ENCODE peak calls at places on chromosomes 1 and 21, in eight cellular contexts. V is tibial nerve, B is cardiac fibroblast, G is stomach, X is heart left ventricle, S is mucosa of descending colon, P is left ventricle myocardium inferior, A is psoas muscle. F is an unnamed sample.

GRCh38 chr1:4180066-4180735 is 280.1 kb upstream of the C1orf174 start:
- DNase-seq in V (no peak), B (no peak), G (no peak), X (no peak), S (no peak), P (no peak), A (no peak), F (no peak)

GRCh38 chr1:109931189-109931672 is 20.6 kb downstream of the CSF1 start:
- DNase-seq in V (peak), B (peak), G (peak), X (peak), S (peak), P (peak), A (peak), F (peak)

GRCh38 chr1:173744651-173745050 is 29.9 kb downstream of the KLHL20 start:
- DNase-seq in V (no peak), B (no peak), G (no peak), X (no peak), S (no peak), P (no peak), A (no peak), F (no peak)

GRCh38 chr21:24939288-24939687 is 668.0 kb downstream of the MRPL39 start:
- DNase-seq in V (no peak), B (no peak), G (peak), X (no peak), S (peak), P (no peak), A (no peak), F (no peak)

GRCh38 chr1:210692796-210693195 is 364.1 kb downstream of the HHAT start:
- DNase-seq in V (no peak), B (no peak), G (no peak), X (no peak), S (no peak), P (no peak), A (no peak), F (no peak)

GRCh38 chr1:42456010-42456753 is at the start of the genes PPCS and ZMYND12:
- DNase-seq in V (peak), B (peak), G (peak), X (peak), S (peak), P (peak), A (peak), F (peak)

GRCh38 chr1:41245659-41246058 is 3.6 kb upstream of the SCMH1 start:
- DNase-seq in V (no peak), B (no peak), G (no peak), X (no peak), S (no peak), P (no peak), A (no peak), F (peak)

GRCh38 chr1:50978144-50978851 is 8.3 kb downstream of the CDKN2C start:
- DNase-seq in V (no peak), B (peak), G (peak), X (peak), S (peak), P (peak), A (peak), F (peak)

GRCh38 chr1:26281971-26282693 is 2.2 kb downstream of the SH3BGRL3 start:
- DNase-seq in V (no peak), B (no peak), G (no peak), X (peak), S (no peak), P (peak), A (peak), F (peak)

GRCh38 chr21:16388911-16389515 is 659.2 kb downstream of the USP25 start:
- DNase-seq in V (no peak), B (no peak), G (no peak), X (no peak), S (no peak), P (no peak), A (no peak), F (no peak)

GRCh38 chr1:48245106-48245505 is 22.6 kb downstream of the SLC5A9 start:
- DNase-seq in V (no peak), B (no peak), G (no peak), X (no peak), S (no peak), P (no peak), A (no peak), F (no peak)
- H3K4me3 ChIP-seq in V (no peak), B (no peak), G (no peak), X (no peak), S (no peak), P (no peak), A (no peak), F (no peak)

DNA sequence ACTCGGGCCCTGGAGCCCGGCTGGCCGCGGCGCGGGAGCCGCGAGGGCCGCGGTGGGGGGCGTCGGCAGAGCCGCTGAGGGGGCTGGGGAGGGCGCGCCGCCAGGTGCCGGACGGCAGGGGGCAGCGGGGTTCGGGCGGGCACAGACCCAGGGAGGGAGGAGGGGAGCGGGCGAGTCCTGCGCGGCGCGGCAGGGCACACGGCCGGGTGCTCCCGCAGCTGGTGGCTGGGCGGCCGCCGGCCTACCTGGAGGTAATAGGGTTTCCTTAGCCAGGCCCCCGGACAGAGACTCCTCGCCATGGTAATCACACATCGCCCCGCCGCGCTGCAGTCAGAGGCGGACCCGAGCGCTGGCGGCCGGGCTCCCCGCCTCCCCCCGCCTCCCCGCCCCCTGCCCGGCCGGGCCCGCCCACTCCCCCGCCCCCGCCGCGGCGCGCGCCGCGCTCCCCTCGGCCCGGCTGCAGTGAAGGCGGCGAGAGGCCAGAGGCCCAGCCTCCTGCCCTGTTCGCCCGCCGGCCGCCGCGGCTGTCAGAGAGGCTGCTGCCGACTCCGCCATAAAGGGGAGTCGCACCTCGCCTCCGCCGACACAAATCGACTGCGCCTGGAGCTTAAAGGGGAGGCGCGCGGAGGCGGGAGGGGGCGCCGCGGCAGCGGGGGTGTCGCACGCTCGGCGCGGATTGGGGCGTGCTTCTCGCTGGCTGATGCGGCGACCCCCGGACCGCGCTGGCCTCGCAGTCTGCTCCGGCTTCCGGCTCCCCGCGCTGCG is at the start of gene DIPK1A:
- DNase-seq in V (peak), B (peak), G (peak), X (peak), S (peak), P (peak), A (peak), F (peak)
- TF ChIP-seq CTCF in V (peak), B (no peak), G (peak), X (peak), S (no peak), P (peak), A (peak), F (no peak)

DNA sequence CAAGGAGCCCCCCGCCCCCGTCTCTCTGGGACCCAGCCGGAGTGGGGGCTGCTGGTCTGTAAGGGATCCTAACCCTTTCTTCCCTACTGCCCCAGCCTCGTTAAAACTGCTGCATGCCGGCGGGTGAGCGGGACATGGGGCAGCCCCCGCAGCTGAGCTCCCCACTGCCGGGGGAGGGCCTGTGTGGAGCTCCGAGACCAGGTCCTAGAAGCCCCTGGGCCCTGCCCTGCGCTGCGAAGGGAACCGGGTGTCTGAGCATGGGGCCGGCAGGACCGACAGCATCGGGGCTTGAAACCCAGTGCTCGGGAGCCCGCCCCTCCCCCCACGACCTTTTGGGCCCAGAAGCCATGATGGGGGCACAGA is 9.2 kb upstream of the COL6A1 start:
- DNase-seq in V (no peak), B (peak), G (no peak), X (peak), S (no peak), P (peak), A (peak), F (no peak)
- H3K4me3 ChIP-seq in V (peak), B (no peak), G (peak), X (peak), S (no peak), P (peak), A (peak), F (peak)

GRCh38 chr21:43836616-43837015 is 28.4 kb upstream of the AGPAT3 start:
- DNase-seq in V (no peak), B (no peak), G (no peak), X (no peak), S (no peak), P (no peak), A (no peak), F (no peak)
- TF ChIP-seq CTCF in V (no peak), B (no peak), G (no peak), X (no peak), S (no peak), P (no peak), A (no peak), F (no peak)

GRCh38 chr1:215083408-215083961 is 948 bp downstream of the KCNK2 start:
- DNase-seq in V (peak), B (peak), G (no peak), X (no peak), S (no peak), P (no peak), A (peak), F (peak)
- H3K4me3 ChIP-seq in V (peak), B (peak), G (peak), X (peak), S (no peak), P (peak), A (peak), F (peak)

GRCh38 chr1:8989821-8990220 is 36.4 kb downstream of the SLC2A7 start:
- DNase-seq in V (no peak), B (peak), G (no peak), X (no peak), S (no peak), P (no peak), A (no peak), F (peak)

GRCh38 chr1:8989061-8989460 is 37.2 kb downstream of the SLC2A7 start:
- DNase-seq in V (no peak), B (no peak), G (no peak), X (no peak), S (no peak), P (no peak), A (no peak), F (no peak)

GRCh38 chr1:8987881-8988617 is 38.2 kb downstream of the SLC2A7 start:
- DNase-seq in V (peak), B (peak), G (peak), X (peak), S (peak), P (peak), A (peak), F (peak)

GRCh38 chr1:8988618-8988967 is 37.6 kb downstream of the SLC2A7 start:
- DNase-seq in V (no peak), B (no peak), G (no peak), X (peak), S (no peak), P (no peak), A (no peak), F (no peak)

DNA sequence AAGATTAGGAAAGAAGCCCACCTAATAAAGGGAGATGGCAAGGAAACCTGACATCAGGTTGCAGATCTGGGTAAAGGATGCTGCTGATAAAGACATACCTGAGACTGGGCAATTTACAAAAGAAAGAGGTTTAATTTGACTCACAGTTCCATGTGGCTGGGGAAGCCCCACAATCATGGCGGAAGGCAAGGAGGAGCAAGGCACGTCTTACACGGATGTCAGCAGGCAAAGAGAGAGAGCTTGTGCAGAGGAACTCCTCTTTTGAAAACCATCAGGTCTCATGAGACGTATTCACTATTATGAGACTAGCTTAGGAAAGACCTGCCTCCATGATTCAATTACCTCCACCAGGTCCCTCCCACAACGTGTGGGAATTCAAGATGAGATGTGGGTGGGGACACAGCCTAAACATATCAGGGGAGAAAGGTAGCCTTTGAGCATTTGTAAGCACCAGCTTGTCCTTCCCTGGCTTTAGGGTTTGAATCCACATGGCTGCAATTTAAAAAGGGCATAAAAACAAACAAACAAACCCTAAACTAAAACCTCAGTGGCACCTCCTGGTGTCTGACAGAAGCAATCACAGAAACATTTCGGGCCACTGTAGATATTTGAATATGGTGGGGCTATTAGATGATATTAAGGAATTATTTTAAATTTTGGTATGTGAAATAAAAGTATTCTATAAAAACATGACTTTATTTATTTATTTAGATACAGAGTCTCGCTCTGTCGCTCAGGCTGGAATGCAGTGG is 33.1 kb downstream of the SLC2A7 start:
- DNase-seq in V (no peak), B (peak), G (no peak), X (no peak), S (no peak), P (no peak), A (no peak), F (no peak)
- TF ChIP-seq CTCF in V (no peak), B (peak), G (no peak), X (no peak), S (no peak), P (no peak), A (no peak), F (peak)

DNA sequence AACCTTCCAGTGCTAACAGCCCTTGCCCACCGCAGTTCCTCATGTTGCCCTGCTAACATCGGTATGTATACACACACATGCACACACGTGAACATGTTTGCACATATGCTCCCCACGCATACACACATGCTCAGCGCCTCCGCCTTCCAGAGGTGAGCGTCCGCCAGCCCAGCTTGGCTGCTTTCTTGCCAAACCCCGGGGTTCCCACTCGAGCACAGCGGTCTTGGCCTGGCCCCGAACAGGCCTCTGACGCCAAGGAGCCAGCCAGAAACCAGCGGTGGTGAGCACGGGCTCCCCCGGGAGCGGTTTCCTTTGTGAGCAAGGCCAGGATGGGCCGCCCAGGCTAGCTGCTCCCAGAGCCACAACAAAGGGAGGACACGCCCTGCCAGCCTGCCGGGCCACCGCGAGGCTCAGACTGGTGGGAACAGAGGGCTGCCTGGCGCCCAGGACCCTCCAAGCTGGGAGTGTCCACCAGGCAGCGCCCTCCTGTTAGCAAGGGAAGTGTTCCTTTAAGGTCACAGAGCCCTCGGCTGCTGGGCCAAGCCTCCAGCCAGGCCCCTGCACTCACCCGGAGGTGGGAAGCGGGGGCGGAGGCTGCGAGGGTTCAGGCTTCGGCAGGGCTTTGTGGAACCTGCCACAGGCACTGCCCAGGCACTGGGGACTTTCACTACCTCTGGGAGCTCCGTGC is 65.4 kb downstream of the ALPL start:
- DNase-seq in V (no peak), B (peak), G (peak), X (peak), S (peak), P (peak), A (peak), F (peak)
- H3K4me3 ChIP-seq in V (no peak), B (no peak), G (no peak), X (peak), S (no peak), P (peak), A (peak), F (no peak)

GRCh38 chr1:246506785-246507639 is at the start of gene SMYD3:
- DNase-seq in V (peak), B (peak), G (peak), X (peak), S (peak), P (peak), A (peak), F (peak)
- TF ChIP-seq CTCF in V (peak), B (peak), G (no peak), X (no peak), S (no peak), P (peak), A (peak), F (peak)

F was measured in fibroblast of the aortic adventitia.